ENCODE peak calls at places on chromosomes 1 and 21, in four cellular contexts. J is vagina, V is mammary epithelial cell, D is HCT116. S is an unnamed sample. For H3K36me3, the result is how much of the 10 kb centered on the place peaks cover.

GRCh38 chr1:232562855-232563510 is 67.0 kb downstream of the SIPA1L2 start:
- DNase-seq in J (no peak), V (no peak), D (no peak), S (no peak)

GRCh38 chr1:32503153-32503552 is 36.1 kb upstream of the ZBTB8A start:
- DNase-seq in J (no peak), V (no peak), D (no peak), S (no peak)

GRCh38 chr1:3453891-3454810 is at the start of gene ARHGEF16:
- DNase-seq in J (no peak), V (peak), D (peak), S (no peak)

GRCh38 chr1:9399510-9400424 is 107.1 kb downstream of the SPSB1 start:
- DNase-seq in J (no peak), V (no peak), D (no peak), S (no peak)

GRCh38 chr1:73868824-73869223 is 329.2 kb downstream of the LRRIQ3 start:
- DNase-seq in J (no peak), V (no peak), D (no peak), S (no peak)

GRCh38 chr1:152533327-152533938 is 19.2 kb downstream of the CRCT1 start:
- DNase-seq in J (no peak), V (peak), D (peak), S (no peak)

GRCh38 chr1:206080421-206080820 is 27.4 kb downstream of the RHEX start:
- DNase-seq in J (no peak), V (no peak), D (no peak), S (no peak)

GRCh38 chr1:3049164-3049563 is 19.8 kb upstream of the PRDM16 start:
- DNase-seq in J (no peak), V (no peak), D (no peak), S (no peak)

GRCh38 chr1:150066328-150066727 is 1.2 kb upstream of the VPS45 start:
- DNase-seq in J (no peak), V (no peak), D (no peak), S (no peak)

GRCh38 chr1:174659823-174660222 is 212.1 kb downstream of the GPR52 start:
- DNase-seq in J (no peak), V (peak), D (peak), S (no peak)

GRCh38 chr1:19073311-19074186 is 117.1 kb upstream of the IFFO2 start:
- DNase-seq in J (no peak), V (peak), D (no peak), S (no peak)

GRCh38 chr1:79852004-79852403 is 845.5 kb upstream of the ADGRL4 start:
- DNase-seq in J (no peak), V (no peak), D (peak), S (peak)

GRCh38 chr21:27590271-27590670 is 623.4 kb upstream of the ADAMTS5 start:
- DNase-seq in J (no peak), V (no peak), D (no peak), S (no peak)

GRCh38 chr1:31297273-31298247 is 728 bp downstream of the ZCCHC17 start:
- DNase-seq in J (no peak), V (peak), D (no peak), S (no peak)

GRCh38 chr1:203354246-203354645 is 3.3 kb upstream of the FMOD start:
- DNase-seq in J (no peak), V (no peak), D (no peak), S (no peak)

GRCh38 chr1:203796223-203796747 is 862 bp downstream of the ZBED6 start:
- DNase-seq in J (peak), V (peak), D (no peak), S (no peak)

GRCh38 chr1:869499-870244 is 54.1 kb upstream of the SAMD11 start:
- DNase-seq in J (no peak), V (peak), D (peak), S (no peak)

GRCh38 chr1:173475564-173476196 is 1.5 kb upstream of the PRDX6 start:
- DNase-seq in J (no peak), V (peak), D (no peak), S (no peak)

GRCh38 chr1:40404670-40405462 is 31.3 kb downstream of the SMAP2 start:
- DNase-seq in J (no peak), V (peak), D (peak), S (no peak)

GRCh38 chr1:34994878-34995277 is 9.7 kb upstream of the TMEM35B start:
- DNase-seq in J (no peak), V (no peak), D (no peak), S (no peak)

GRCh38 chr1:18326171-18326950 is 154.4 kb upstream of the KLHDC7A start:
- DNase-seq in J (no peak), V (no peak), D (no peak), S (no peak)

GRCh38 chr1:74512516-74512915 is at the start of gene LRRC53:
- DNase-seq in J (no peak), V (no peak), D (no peak), S (no peak)

GRCh38 chr1:118992868-118993711 is 4.9 kb upstream of the TBX15 start:
- DNase-seq in J (no peak), V (no peak), D (no peak), S (no peak)

GRCh38 chr1:173020138-173020742 is 30.5 kb downstream of the TNFSF18 start:
- DNase-seq in J (no peak), V (no peak), D (no peak), S (no peak)

GRCh38 chr1:75992312-75992711 is 60.1 kb upstream of the ASB17 start:
- DNase-seq in J (no peak), V (no peak), D (no peak), S (no peak)

GRCh38 chr1:19647643-19648042 is 3.5 kb downstream of the NBL1 start:
- DNase-seq in J (no peak), V (no peak), D (no peak), S (no peak)

GRCh38 chr1:15975805-15976680 is at the start of gene ZBTB17:
- DNase-seq in J (no peak), V (peak), D (peak), S (peak)

GRCh38 chr21:44375686-44376320 is 22.4 kb downstream of the TRPM2 start:
- DNase-seq in J (no peak), V (no peak), D (no peak), S (no peak)

GRCh38 chr21:18164933-18165332 is 79.7 kb upstream of the CHODL start:
- DNase-seq in J (no peak), V (no peak), D (no peak), S (no peak)

GRCh38 chr1:235902638-235903542 is 36.2 kb upstream of the LYST start:
- DNase-seq in J (no peak), V (peak), D (peak), S (no peak)

GRCh38 chr21:45096216-45096615 is 21.8 kb downstream of the ADARB1 start:
- DNase-seq in J (no peak), V (no peak), D (no peak), S (no peak)

GRCh38 chr1:55089683-55090082 is 50.3 kb downstream of the PCSK9 start:
- DNase-seq in J (no peak), V (no peak), D (no peak), S (no peak)

DNA sequence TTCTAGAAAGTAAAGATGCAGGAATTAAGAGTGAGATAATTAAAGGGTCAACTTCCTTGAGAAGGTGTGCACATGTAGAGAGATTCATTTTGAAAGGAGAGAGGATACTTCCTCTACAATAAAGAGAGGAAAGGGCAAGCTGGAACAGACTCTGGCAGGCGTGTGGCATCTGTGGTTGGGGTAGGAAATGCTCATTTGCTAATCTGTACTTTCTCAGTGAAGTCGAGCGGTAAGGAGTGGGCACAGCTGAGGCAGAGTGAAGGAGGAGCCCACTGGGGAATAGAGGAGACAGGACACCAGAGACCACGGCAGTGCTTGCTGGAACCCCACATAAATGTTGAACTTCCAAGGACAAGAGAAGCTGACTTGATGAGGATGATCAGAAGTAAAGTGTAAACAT is 49.1 kb downstream of the PCSK9 start:
- DNase-seq in J (no peak), V (no peak), D (no peak), S (no peak)
- H3K36me3 ChIP-seq in J (half or more), V (under half), D (under half), S (under half)

GRCh38 chr21:36337099-36337509 is 17.1 kb downstream of the MORC3 start:
- DNase-seq in J (no peak), V (peak), D (no peak), S (no peak)
- H3K36me3 ChIP-seq in J (half or more), V (under half), D (under half), S (under half)

GRCh38 chr1:28208818-28209441 is 23.9 kb downstream of the DNAJC8 start:
- DNase-seq in J (no peak), V (peak), D (peak), S (no peak)

GRCh38 chr1:28209700-28210099 is 23.1 kb downstream of the DNAJC8 start:
- DNase-seq in J (no peak), V (no peak), D (no peak), S (no peak)

GRCh38 chr1:28213315-28213714 is 19.5 kb downstream of the DNAJC8 start:
- DNase-seq in J (no peak), V (no peak), D (no peak), S (no peak)
- H3K36me3 ChIP-seq in J (under half), V (under half), D (under half), S (under half)

GRCh38 chr1:209839875-209840491 is 12.2 kb downstream of the UTP25 start:
- DNase-seq in J (no peak), V (peak), D (peak), S (no peak)
- H3K36me3 ChIP-seq in J (half or more), V (half or more), D (under half), S (under half)

GRCh38 chr1:64836792-64837191 is 91.9 kb downstream of the RAVER2 start:
- DNase-seq in J (no peak), V (no peak), D (no peak), S (no peak)

GRCh38 chr1:64841330-64842065 is 96.6 kb downstream of the RAVER2 start:
- DNase-seq in J (no peak), V (peak), D (no peak), S (no peak)

GRCh38 chr1:64838486-64838885 is 93.6 kb downstream of the RAVER2 start:
- DNase-seq in J (no peak), V (no peak), D (no peak), S (no peak)

GRCh38 chr1:64839732-64840405 is 95.0 kb downstream of the RAVER2 start:
- DNase-seq in J (no peak), V (no peak), D (no peak), S (no peak)

DNA sequence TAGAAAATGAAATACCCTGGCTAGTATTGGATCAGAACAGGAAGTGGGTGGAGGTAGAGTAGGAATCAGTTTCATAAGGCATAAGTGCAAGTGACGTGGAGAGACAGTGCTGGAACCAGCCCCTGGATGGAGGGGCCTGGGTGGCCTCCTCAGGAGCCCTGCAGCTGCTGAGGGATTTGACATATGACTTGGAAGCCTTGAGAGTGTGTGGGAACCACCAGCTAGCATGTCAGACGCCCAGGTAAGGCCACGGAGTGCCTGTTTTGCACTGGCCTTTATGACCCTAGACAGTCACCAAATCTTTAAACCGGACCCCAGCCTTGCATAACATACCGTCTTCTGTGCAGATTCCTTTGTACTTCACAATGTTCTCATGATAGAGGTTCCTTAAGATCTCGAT is 94.4 kb downstream of the RAVER2 start:
- DNase-seq in J (no peak), V (no peak), D (no peak), S (no peak)
- H3K36me3 ChIP-seq in J (half or more), V (under half), D (under half), S (under half)

GRCh38 chr21:33279330-33279820 is 13.2 kb downstream of the IL10RB start:
- DNase-seq in J (no peak), V (no peak), D (no peak), S (no peak)
- H3K36me3 ChIP-seq in J (half or more), V (under half), D (under half), S (under half)

S was measured in iPS DF 6.9.